ENCODE peak calls at places on chromosomes 7 and 10, in eight cellular contexts. M is lower lobe of right lung, N is tibial artery, V is cardiac muscle cell, Y is kidney, H is aorta, Z is stomach, R is OCI-LY7. B is an unnamed sample.

GRCh38 chr10:20215547-20216152 is 399.4 kb downstream of the PLXDC2 start:
- DNase-seq in Z (no peak), Y (no peak), N (no peak), H (no peak), R (no peak), V (no peak), M (no peak), B (no peak)

GRCh38 chr10:76049581-76050290 is 618.3 kb downstream of the LRMDA start:
- DNase-seq in H (no peak), M (no peak), N (no peak), R (no peak), V (no peak), Y (no peak), Z (no peak), B (no peak)

GRCh38 chr10:65325913-65326312 is 1599.9 kb upstream of the LRRTM3 start:
- DNase-seq in Y (no peak), R (no peak), H (no peak), V (no peak), M (no peak), Z (no peak), N (no peak), B (no peak)

GRCh38 chr10:102511562-102512274 is 7.9 kb downstream of the SUFU start:
- DNase-seq in H (no peak), Z (no peak), Y (no peak), M (no peak), N (no peak), V (no peak), R (peak; percentile 80), B (no peak)

GRCh38 chr10:103111031-103111917 is 81.8 kb downstream of the NT5C2 start:
- DNase-seq in V (peak; percentile 20), H (no peak), N (no peak), Y (no peak), R (no peak), Z (no peak), M (no peak), B (no peak)

GRCh38 chr7:37945336-37945735 is 24.9 kb downstream of the EPDR1 start:
- DNase-seq in V (no peak), R (no peak), Z (no peak), M (no peak), Y (no peak), N (no peak), H (no peak), B (no peak)

GRCh38 chr10:124997246-124997790 is 55.4 kb downstream of the ZRANB1 start:
- DNase-seq in N (peak; percentile 19), R (no peak), Z (no peak), H (peak; percentile 33), Y (no peak), V (no peak), M (peak; percentile 34), B (no peak)

GRCh38 chr7:55438765-55439525 is 73.8 kb downstream of the LANCL2 start:
- DNase-seq in N (no peak), M (no peak), R (peak; percentile 55), H (no peak), Y (peak; percentile 71), Z (peak; percentile 72), V (no peak), B (no peak)

GRCh38 chr7:126803990-126804389 is 448.8 kb downstream of the GRM8 start:
- DNase-seq in V (no peak), Z (no peak), Y (no peak), N (no peak), H (no peak), M (no peak), R (no peak), B (no peak)

GRCh38 chr10:110755781-110756180 is 111.6 kb downstream of the RBM20 start:
- DNase-seq in V (no peak), M (no peak), Z (no peak), R (no peak), N (no peak), H (no peak), Y (no peak), B (no peak)

DNA sequence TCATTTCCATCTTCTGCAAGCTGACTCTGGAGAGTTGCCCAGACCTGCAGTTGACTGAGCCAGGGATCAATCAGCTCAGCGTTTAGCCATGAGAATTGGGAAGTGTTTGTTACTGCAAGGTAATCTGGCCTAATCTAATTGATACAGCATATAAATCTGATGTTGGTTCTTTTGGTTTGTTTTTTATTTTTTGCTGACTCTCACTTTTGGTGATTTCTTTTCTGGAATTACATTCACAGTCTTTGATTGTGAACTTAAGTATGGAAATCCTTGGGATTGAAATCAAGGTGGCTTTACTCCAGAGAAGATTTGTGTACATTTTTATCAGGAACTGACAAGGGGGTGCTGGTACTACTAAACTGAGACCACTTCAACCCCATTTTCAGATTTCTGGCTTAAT is 1.7 kb upstream of the GIMAP6 start:
- DNase-seq in Y (no peak), V (no peak), Z (no peak), R (no peak), N (no peak), H (no peak), M (no peak), B (no peak)
- H3K27ac ChIP-seq in Y (no peak overlapping the region), V (no peak overlapping the region), Z (no peak overlapping the region), R (no peak overlapping the region), N (no peak overlapping the region), H (no peak overlapping the region), M (peak overlapping the region; percentile 31), B (peak overlapping the region; percentile 30)

DNA sequence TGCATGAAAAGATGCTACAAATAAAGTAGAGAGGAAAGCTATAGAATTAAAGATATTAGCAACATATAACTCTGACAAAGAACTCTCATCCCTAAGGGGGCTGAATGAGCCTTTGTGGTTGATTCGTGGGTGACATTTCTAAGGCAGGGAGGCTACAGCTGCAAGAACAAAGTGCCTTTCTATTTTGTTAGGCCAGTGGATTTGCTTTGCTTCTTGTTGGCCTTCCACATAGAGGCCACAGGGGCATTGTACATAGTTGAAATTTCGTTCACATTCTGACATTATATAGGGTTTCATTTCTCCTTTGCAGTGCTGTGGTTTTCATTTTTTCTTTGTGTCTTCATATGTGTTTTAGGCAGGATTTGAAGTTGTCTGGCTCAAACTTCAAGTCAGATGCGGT is 819.2 kb upstream of the C7orf33 start:
- DNase-seq in R (no peak), N (no peak), V (no peak), H (no peak), M (no peak), Y (no peak), Z (no peak), B (no peak)
- H3K27ac ChIP-seq in R (no peak overlapping the region), N (no peak overlapping the region), V (no peak overlapping the region), H (no peak overlapping the region), M (no peak overlapping the region), Y (no peak overlapping the region), Z (no peak overlapping the region), B (no peak overlapping the region)

DNA sequence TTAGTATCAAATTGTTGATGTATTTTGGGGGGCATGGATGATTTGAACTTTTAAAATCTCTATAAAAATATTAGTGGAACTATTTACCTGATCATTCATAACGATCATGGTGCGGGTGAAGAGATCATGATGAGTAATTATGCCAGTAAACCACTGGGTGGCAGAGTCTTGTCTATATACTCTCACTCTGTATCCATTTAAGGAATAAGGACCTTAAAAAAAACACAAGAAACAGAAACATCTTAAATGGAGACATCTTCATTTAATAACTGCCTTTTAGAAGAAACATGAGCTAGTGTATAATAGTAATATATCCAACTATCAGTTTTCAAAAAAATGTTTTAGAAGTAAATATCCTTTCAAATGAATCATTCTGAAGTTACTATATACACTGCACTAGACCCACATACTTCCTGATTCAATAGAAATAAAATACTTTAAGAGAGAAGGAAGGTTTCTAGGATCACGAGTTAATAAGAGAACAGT is 84.0 kb downstream of the NRBF2 start:
- DNase-seq in V (peak; percentile 68), N (no peak), Y (no peak), Z (no peak), H (no peak), R (peak; percentile 73), M (no peak), B (peak; percentile 64)
- H3K27ac ChIP-seq in V (peak overlapping the region; percentile 42), N (no peak overlapping the region), Y (no peak overlapping the region), Z (no peak overlapping the region), H (no peak overlapping the region), R (no peak overlapping the region), M (no peak overlapping the region), B (no peak overlapping the region)

GRCh38 chr10:60526024-60526585 is 136.4 kb upstream of the ANK3 start:
- DNase-seq in V (no peak), Y (no peak), M (no peak), H (no peak), N (no peak), Z (no peak), R (no peak), B (no peak)
- H3K27ac ChIP-seq in V (no peak overlapping the region), Y (no peak overlapping the region), M (no peak overlapping the region), H (no peak overlapping the region), N (no peak overlapping the region), Z (no peak overlapping the region), R (no peak overlapping the region), B (no peak overlapping the region)

DNA sequence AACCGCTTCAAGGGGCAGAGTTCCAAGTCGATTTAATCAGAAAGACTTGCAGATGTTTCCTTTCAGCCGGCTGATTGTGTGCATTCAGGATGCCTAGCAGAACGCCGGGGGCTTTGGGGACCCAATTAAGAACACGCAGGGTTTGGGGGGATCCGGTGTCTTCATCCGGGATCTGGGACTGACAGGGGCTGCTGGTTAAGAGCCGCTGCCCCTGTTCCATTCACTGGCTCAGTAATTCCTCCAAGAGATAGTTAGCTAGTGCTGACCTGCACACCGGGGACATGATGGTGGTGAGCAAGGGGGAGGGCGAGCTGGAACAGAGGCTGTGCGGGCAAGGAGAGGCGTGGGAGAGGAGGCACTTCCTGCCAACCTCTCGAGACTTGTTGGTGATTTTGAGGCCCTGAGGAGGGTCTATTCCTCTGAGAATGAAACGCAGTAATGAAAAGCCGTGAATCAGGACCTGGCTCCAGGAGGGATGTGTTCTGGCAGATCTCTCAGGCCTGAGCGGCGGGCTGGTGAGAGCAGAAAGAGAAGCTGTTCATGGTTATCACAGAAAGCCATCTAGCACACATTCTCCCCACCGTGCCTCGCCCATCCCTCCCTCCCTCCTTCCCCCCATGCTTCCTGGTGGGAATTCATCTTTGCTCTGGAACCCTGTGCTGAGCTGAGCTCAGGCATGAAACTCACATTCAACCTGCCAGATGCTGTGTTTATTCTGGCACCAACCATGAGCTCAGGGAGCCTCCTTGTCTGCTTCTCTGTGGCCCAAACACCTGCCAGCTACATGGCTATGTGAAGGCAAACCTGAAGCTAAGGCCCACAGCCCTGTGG is 151.9 kb downstream of the CCDC3 start:
- DNase-seq in R (no peak), V (no peak), Z (no peak), Y (no peak), M (no peak), H (no peak), N (no peak), B (no peak)
- H3K27ac ChIP-seq in R (no peak overlapping the region), V (no peak overlapping the region), Z (no peak overlapping the region), Y (no peak overlapping the region), M (no peak overlapping the region), H (no peak overlapping the region), N (peak overlapping the region; percentile 8), B (no peak overlapping the region)

B was measured in CD4-positive, alpha-beta memory T cell.